ENCODE peak calls at places on chromosomes 11 and 22, in four cellular contexts. Z, J, Y and I are unnamed samples. For H3K4me1 and H3K36me3, the result is how much of the 10 kb centered on the place peaks cover.

GRCh38 chr11:106231591-106231990 is 154.1 kb downstream of the AASDHPPT start:
- DNase-seq in Z (no peak), J (peak), Y (no peak), I (no peak)

GRCh38 chr11:61820174-61820573 is 3.4 kb upstream of the FADS1 start:
- DNase-seq in Z (no peak), J (peak), Y (no peak), I (no peak)

GRCh38 chr11:112408551-112408950 is 147.9 kb upstream of the PLET1 start:
- DNase-seq in Z (no peak), J (no peak), Y (no peak), I (no peak)

GRCh38 chr11:46363031-46363407 is 15.8 kb downstream of the DGKZ start:
- DNase-seq in Z (no peak), J (peak), Y (no peak), I (no peak)

GRCh38 chr11:84581083-84581482 is 1046.1 kb downstream of the DLG2 start:
- DNase-seq in Z (no peak), J (no peak), Y (no peak), I (no peak)

GRCh38 chr11:33376331-33377099 is 119.3 kb downstream of the HIPK3 start:
- DNase-seq in Z (no peak), J (peak), Y (no peak), I (no peak)

GRCh38 chr11:105706025-105706530 is 96.2 kb downstream of the GRIA4 start:
- DNase-seq in Z (no peak), J (no peak), Y (no peak), I (no peak)

GRCh38 chr11:36258730-36259360 is 30.4 kb downstream of the COMMD9 start:
- DNase-seq in Z (no peak), J (peak), Y (peak), I (peak)

GRCh38 chr11:19693146-19693545 is 19.5 kb upstream of the NAV2 start:
- DNase-seq in Z (no peak), J (no peak), Y (no peak), I (no peak)

GRCh38 chr22:48856308-48856615 is 971.4 kb downstream of the BRD1 start:
- DNase-seq in Z (no peak), J (no peak), Y (no peak), I (no peak)

GRCh38 chr11:68446046-68446725 is 14.4 kb upstream of the PPP6R3 start:
- DNase-seq in Z (no peak), J (no peak), Y (no peak), I (no peak)

GRCh38 chr22:29106839-29107238 is 34.0 kb downstream of the KREMEN1 start:
- DNase-seq in Z (no peak), J (no peak), Y (no peak), I (no peak)

GRCh38 chr11:91625495-91625894 is 599.1 kb upstream of the FAT3 start:
- DNase-seq in Z (no peak), J (no peak), Y (no peak), I (no peak)

GRCh38 chr22:48301908-48302307 is 1525.8 kb downstream of the BRD1 start:
- DNase-seq in Z (no peak), J (no peak), Y (no peak), I (no peak)

GRCh38 chr11:4551346-4551979 is 6.5 kb downstream of the OR52M1 start:
- DNase-seq in Z (no peak), J (no peak), Y (no peak), I (no peak)

GRCh38 chr11:4064278-4064955 is 30.2 kb upstream of the RRM1 start:
- DNase-seq in Z (no peak), J (no peak), Y (no peak), I (no peak)

GRCh38 chr11:75199412-75199955 is 41.1 kb upstream of the TPBGL start:
- DNase-seq in Z (no peak), J (no peak), Y (no peak), I (no peak)

GRCh38 chr22:25496396-25497064 is 67.9 kb upstream of the GRK3 start:
- DNase-seq in Z (no peak), J (no peak), Y (no peak), I (no peak)

GRCh38 chr11:59573216-59573615 is 42.4 kb downstream of the OSBP start:
- DNase-seq in Z (no peak), J (peak), Y (no peak), I (no peak)

GRCh38 chr11:69010964-69011623 is 2.0 kb downstream of the MRGPRF start:
- DNase-seq in Z (no peak), J (peak), Y (peak), I (peak)

GRCh38 chr11:121870202-121871045 is 245.6 kb downstream of the BLID start:
- DNase-seq in Z (no peak), J (no peak), Y (peak), I (no peak)

GRCh38 chr11:90656171-90656570 is 433.3 kb upstream of the CHORDC1 start:
- DNase-seq in Z (no peak), J (no peak), Y (no peak), I (no peak)

GRCh38 chr22:50104149-50104548 is 14.3 kb downstream of the MOV10L1 start:
- DNase-seq in Z (no peak), J (no peak), Y (no peak), I (no peak)

GRCh38 chr11:127193916-127194315 is 193.3 kb upstream of the KIRREL3 start:
- DNase-seq in Z (no peak), J (no peak), Y (no peak), I (no peak)

GRCh38 chr11:7513210-7514098 is at the start of gene PPFIBP2:
- DNase-seq in Z (peak), J (peak), Y (peak), I (peak)

GRCh38 chr11:35838071-35838470 is 105.8 kb upstream of the LDLRAD3 start:
- DNase-seq in Z (no peak), J (no peak), Y (no peak), I (no peak)

GRCh38 chr11:19199037-19199436 is 2.7 kb downstream of the CSRP3 start:
- DNase-seq in Z (no peak), J (no peak), Y (no peak), I (no peak)

GRCh38 chr22:26360169-26360885 is 68.7 kb upstream of the ASPHD2 start:
- DNase-seq in Z (peak), J (peak), Y (peak), I (peak)

GRCh38 chr11:125175896-125176575 is 11.5 kb downstream of the PKNOX2 start:
- DNase-seq in Z (no peak), J (no peak), Y (no peak), I (no peak)

GRCh38 chr11:77322506-77322905 is 21.0 kb upstream of the GDPD4 start:
- DNase-seq in Z (no peak), J (no peak), Y (peak), I (peak)

GRCh38 chr22:47210112-47210657 is 447.7 kb downstream of the TBC1D22A start:
- DNase-seq in Z (peak), J (no peak), Y (no peak), I (no peak)

GRCh38 chr22:45678961-45679912 is 7.6 kb downstream of the ATXN10 start:
- DNase-seq in Z (no peak), J (peak), Y (no peak), I (no peak)

GRCh38 chr11:23991140-23991539 is 505.7 kb upstream of the LUZP2 start:
- DNase-seq in Z (no peak), J (no peak), Y (no peak), I (no peak)

GRCh38 chr11:62889484-62890437 is 9.1 kb downstream of the SLC3A2 start:
- DNase-seq in Z (no peak), J (no peak), Y (no peak), I (no peak)

GRCh38 chr11:118820412-118821357 is 29.7 kb upstream of the DDX6 start:
- DNase-seq in Z (peak), J (peak), Y (no peak), I (peak)

GRCh38 chr11:64642876-64643257 is 51.8 kb downstream of the SLC22A12 start:
- DNase-seq in Z (no peak), J (no peak), Y (no peak), I (no peak)

GRCh38 chr11:132551011-132551410 is 981.3 kb downstream of the OPCML start:
- DNase-seq in Z (no peak), J (no peak), Y (no peak), I (no peak)

DNA sequence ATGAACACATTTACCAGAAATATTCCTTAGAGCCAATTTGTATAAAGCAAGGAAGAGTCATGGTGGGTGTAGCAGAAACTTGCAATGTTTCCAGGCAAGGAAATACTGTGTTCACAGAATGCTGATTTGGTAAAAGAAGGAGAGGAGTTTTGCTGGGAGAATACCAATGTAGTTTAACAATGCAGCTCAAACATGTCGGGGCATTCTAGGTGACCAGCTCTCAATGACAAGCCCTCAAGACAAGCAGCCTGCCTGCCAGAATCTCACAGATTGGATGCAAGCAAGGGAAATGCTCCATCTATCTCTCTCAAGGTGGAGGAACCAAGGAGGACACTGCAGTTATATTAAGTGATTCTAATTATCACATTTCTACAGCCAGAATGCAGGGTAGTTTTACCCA is 190.4 kb downstream of the MAML2 start:
- DNase-seq in Z (no peak), J (peak), Y (no peak), I (no peak)
- H3K4me1 ChIP-seq in Z (under half), J (half or more), Y (under half), I (under half)

GRCh38 chr11:913043-913442 is 2.4 kb upstream of the CHID1 start:
- DNase-seq in Z (no peak), J (no peak), Y (no peak), I (no peak)
- H3K4me3 ChIP-seq in Z (no peak), J (no peak), Y (no peak), I (no peak)

DNA sequence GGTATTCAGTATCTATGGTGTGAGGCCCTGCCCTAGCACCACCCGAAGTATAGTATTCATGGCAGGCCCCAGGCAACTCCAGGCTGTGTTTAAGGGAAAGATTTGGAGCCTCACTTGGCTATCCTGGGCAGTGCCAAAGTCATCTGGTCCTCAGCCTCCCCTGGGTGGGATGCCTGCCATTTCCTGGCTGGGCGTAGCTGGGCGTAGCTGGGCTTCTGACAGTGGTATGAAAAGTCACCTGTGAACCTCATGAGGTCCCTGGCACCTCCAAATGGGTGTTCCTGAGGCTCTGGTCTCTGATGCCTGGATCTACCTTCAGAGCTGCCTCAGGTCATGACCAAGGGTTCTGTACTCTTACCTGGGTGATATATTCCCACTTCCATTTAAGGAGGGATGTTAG is 113.0 kb upstream of the PARVA start:
- DNase-seq in Z (no peak), J (no peak), Y (no peak), I (no peak)
- H3K36me3 ChIP-seq in Z (under half), J (under half), Y (under half), I (under half)

DNA sequence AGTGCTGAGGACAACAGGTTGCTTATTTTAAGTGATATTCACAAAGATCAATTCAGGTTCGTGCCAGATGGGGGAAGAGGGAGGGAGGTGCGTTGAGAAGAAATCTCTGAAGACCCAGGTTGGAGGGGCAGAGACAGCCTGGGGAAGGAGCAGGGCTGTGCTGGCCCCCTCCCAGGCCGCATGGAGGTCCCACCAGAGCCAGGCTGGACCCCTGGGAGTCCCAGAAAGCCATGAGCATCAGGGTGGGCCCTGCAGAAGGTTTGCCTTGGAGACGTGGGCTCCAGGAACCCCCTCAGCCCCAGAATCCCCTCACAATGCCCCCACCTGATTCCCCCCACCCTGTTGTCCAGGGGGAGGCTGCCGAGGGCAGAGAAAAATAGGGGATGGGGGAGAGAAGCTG is 47.3 kb downstream of the IGLL1 start:
- DNase-seq in Z (no peak), J (no peak), Y (no peak), I (no peak)
- H3K4me1 ChIP-seq in Z (under half), J (under half), Y (under half), I (under half)

GRCh38 chr11:17014321-17014773 is at the start of gene PLEKHA7:
- DNase-seq in Z (no peak), J (no peak), Y (no peak), I (peak)

GRCh38 chr11:17012179-17012578 is 2.0 kb downstream of the PLEKHA7 start:
- DNase-seq in Z (no peak), J (no peak), Y (no peak), I (no peak)

GRCh38 chr11:17014774-17015638 is 792 bp upstream of the PLEKHA7 start:
- DNase-seq in Z (no peak), J (no peak), Y (no peak), I (no peak)

GRCh38 chr11:17012712-17013547 is 1.3 kb downstream of the PLEKHA7 start:
- DNase-seq in Z (no peak), J (peak), Y (peak), I (peak)

GRCh38 chr11:17013548-17014320 is 480 bp downstream of the PLEKHA7 start:
- DNase-seq in Z (no peak), J (no peak), Y (peak), I (peak)
- H3K4me3 ChIP-seq in Z (peak), J (peak), Y (peak), I (peak)

GRCh38 chr22:34604312-34604711 is 461.6 kb upstream of the ISX start:
- DNase-seq in Z (no peak), J (no peak), Y (no peak), I (no peak)

DNA sequence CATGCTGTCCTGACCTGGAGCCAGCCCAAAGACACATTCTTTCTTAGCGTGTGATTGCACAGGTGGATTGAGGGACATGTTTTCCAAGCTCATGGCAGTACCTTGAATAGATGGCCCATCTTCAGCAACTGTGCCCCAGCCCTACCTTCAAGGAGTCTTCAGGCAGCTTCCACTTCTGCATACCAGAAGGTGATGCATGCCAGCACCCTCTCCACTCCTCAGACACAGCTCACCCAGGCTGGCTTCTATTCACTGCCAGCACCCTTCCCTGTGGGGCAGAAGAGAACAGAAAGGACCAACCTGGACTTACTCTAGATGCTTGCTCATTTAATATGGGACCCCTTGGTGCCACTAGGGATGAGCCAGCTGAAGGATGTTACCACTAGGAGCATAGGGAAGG is 466.4 kb upstream of the ISX start:
- DNase-seq in Z (no peak), J (no peak), Y (no peak), I (no peak)
- H3K36me3 ChIP-seq in Z (under half), J (under half), Y (under half), I (under half)

GRCh38 chr11:102120437-102120935 is 10.2 kb downstream of the YAP1 start:
- DNase-seq in Z (no peak), J (no peak), Y (no peak), I (no peak)
- H3K4me1 ChIP-seq in Z (under half), J (under half), Y (under half), I (under half)

GRCh38 chr22:40951795-40952602 is 821 bp downstream of the RBX1 start:
- DNase-seq in Z (no peak), J (no peak), Y (no peak), I (no peak)
- H3K4me3 ChIP-seq in Z (peak), J (peak), Y (peak), I (peak)

GRCh38 chr22:43855431-43855830 is 6.9 kb downstream of the SULT4A1 start:
- DNase-seq in Z (no peak), J (no peak), Y (no peak), I (peak)

GRCh38 chr22:43854151-43854785 is 8.0 kb downstream of the SULT4A1 start:
- DNase-seq in Z (no peak), J (no peak), Y (no peak), I (peak)

GRCh38 chr22:43852605-43853327 is 9.5 kb downstream of the SULT4A1 start:
- DNase-seq in Z (no peak), J (no peak), Y (no peak), I (peak)

GRCh38 chr22:43853328-43853931 is 8.9 kb downstream of the SULT4A1 start:
- DNase-seq in Z (no peak), J (no peak), Y (no peak), I (no peak)

GRCh38 chr22:43854786-43855271 is 7.5 kb downstream of the SULT4A1 start:
- DNase-seq in Z (no peak), J (no peak), Y (no peak), I (no peak)
- H3K36me3 ChIP-seq in Z (under half), J (under half), Y (under half), I (under half)

GRCh38 chr11:95515379-95515778 is 274.2 kb downstream of the FAM76B start:
- DNase-seq in Z (no peak), J (no peak), Y (no peak), I (no peak)
- H3K4me1 ChIP-seq in Z (under half), J (half or more), Y (under half), I (under half)